ENCODE peak calls at places on chromosomes 1 and 21, in nine cellular contexts. One of them, this sample, is unnamed.

GRCh38 chr1:106876384-106876783 is 180.1 kb upstream of the PRMT6 start:
- DNase-seq in nucleus accumbens: no peak
- DNase-seq in Right ventricle myocardium inferior: no peak
- DNase-seq in NCI-H460: no peak
- DNase-seq in endothelial cell: no peak
- DNase-seq in COLO829: no peak
- DNase-seq in astrocyte of the hippocampus: no peak
- DNase-seq in T-cell: no peak
- DNase-seq in stimulated activated CD8-positive, alpha-beta memory T cell treated with anti-CD3 and anti-CD28 coated beads, Interleukin-12 subunit alpha, Interleukin-12 subunit beta, amount 100 ng/mL, for 1 hour: no peak
- DNase-seq in this sample: no peak

GRCh38 chr1:171286032-171286705 is 27.8 kb upstream of the FMO4 start:
- DNase-seq in T-cell: no peak
- DNase-seq in COLO829: peak; percentile 15
- DNase-seq in Right ventricle myocardium inferior: no peak
- DNase-seq in nucleus accumbens: no peak
- DNase-seq in astrocyte of the hippocampus: peak; percentile 31
- DNase-seq in endothelial cell: no peak
- DNase-seq in NCI-H460: no peak
- DNase-seq in stimulated activated CD8-positive, alpha-beta memory T cell treated with anti-CD3 and anti-CD28 coated beads, Interleukin-12 subunit alpha, Interleukin-12 subunit beta, amount 100 ng/mL, for 1 hour: no peak
- DNase-seq in this sample: no peak

GRCh38 chr1:92299477-92300125 is 742 bp downstream of the RPAP2 start:
- DNase-seq in stimulated activated CD8-positive, alpha-beta memory T cell treated with anti-CD3 and anti-CD28 coated beads, Interleukin-12 subunit alpha, Interleukin-12 subunit beta, amount 100 ng/mL, for 1 hour: no peak
- DNase-seq in nucleus accumbens: no peak
- DNase-seq in COLO829: no peak
- DNase-seq in T-cell: no peak
- DNase-seq in NCI-H460: no peak
- DNase-seq in Right ventricle myocardium inferior: no peak
- DNase-seq in astrocyte of the hippocampus: peak; percentile 13
- DNase-seq in endothelial cell: no peak
- DNase-seq in this sample: no peak

GRCh38 chr1:230068952-230069684 is 2.1 kb downstream of the GALNT2 start:
- DNase-seq in astrocyte of the hippocampus: peak; percentile 54
- DNase-seq in NCI-H460: no peak
- DNase-seq in stimulated activated CD8-positive, alpha-beta memory T cell treated with anti-CD3 and anti-CD28 coated beads, Interleukin-12 subunit alpha, Interleukin-12 subunit beta, amount 100 ng/mL, for 1 hour: no peak
- DNase-seq in nucleus accumbens: peak; percentile 11
- DNase-seq in COLO829: no peak
- DNase-seq in endothelial cell: no peak
- DNase-seq in T-cell: no peak
- DNase-seq in Right ventricle myocardium inferior: no peak
- DNase-seq in this sample: no peak

GRCh38 chr1:25544819-25545218 is 1.4 kb downstream of the LDLRAP1 start:
- DNase-seq in nucleus accumbens: no peak
- DNase-seq in stimulated activated CD8-positive, alpha-beta memory T cell treated with anti-CD3 and anti-CD28 coated beads, Interleukin-12 subunit alpha, Interleukin-12 subunit beta, amount 100 ng/mL, for 1 hour: no peak
- DNase-seq in COLO829: no peak
- DNase-seq in Right ventricle myocardium inferior: no peak
- DNase-seq in T-cell: no peak
- DNase-seq in NCI-H460: no peak
- DNase-seq in astrocyte of the hippocampus: peak; percentile 49
- DNase-seq in endothelial cell: no peak
- DNase-seq in this sample: no peak

GRCh38 chr1:48761411-48761810 is 15.3 kb downstream of the BEND5 start:
- DNase-seq in Right ventricle myocardium inferior: no peak
- DNase-seq in nucleus accumbens: no peak
- DNase-seq in astrocyte of the hippocampus: peak; percentile 67
- DNase-seq in COLO829: no peak
- DNase-seq in endothelial cell: no peak
- DNase-seq in T-cell: no peak
- DNase-seq in stimulated activated CD8-positive, alpha-beta memory T cell treated with anti-CD3 and anti-CD28 coated beads, Interleukin-12 subunit alpha, Interleukin-12 subunit beta, amount 100 ng/mL, for 1 hour: no peak
- DNase-seq in NCI-H460: no peak
- DNase-seq in this sample: no peak

GRCh38 chr21:21688877-21689276 is 690.7 kb downstream of the NCAM2 start:
- DNase-seq in COLO829: peak; percentile 13
- DNase-seq in astrocyte of the hippocampus: peak; percentile 70
- DNase-seq in endothelial cell: peak; percentile 31
- DNase-seq in T-cell: no peak
- DNase-seq in Right ventricle myocardium inferior: no peak
- DNase-seq in nucleus accumbens: no peak
- DNase-seq in NCI-H460: peak; percentile 14
- DNase-seq in stimulated activated CD8-positive, alpha-beta memory T cell treated with anti-CD3 and anti-CD28 coated beads, Interleukin-12 subunit alpha, Interleukin-12 subunit beta, amount 100 ng/mL, for 1 hour: no peak
- DNase-seq in this sample: no peak

GRCh38 chr1:211323156-211324063 is 3.2 kb upstream of the TRAF5 start:
- DNase-seq in nucleus accumbens: no peak
- DNase-seq in endothelial cell: peak; percentile 59
- DNase-seq in NCI-H460: peak; percentile 76
- DNase-seq in COLO829: peak; percentile 84
- DNase-seq in T-cell: peak; percentile 51
- DNase-seq in astrocyte of the hippocampus: peak; percentile 81
- DNase-seq in stimulated activated CD8-positive, alpha-beta memory T cell treated with anti-CD3 and anti-CD28 coated beads, Interleukin-12 subunit alpha, Interleukin-12 subunit beta, amount 100 ng/mL, for 1 hour: peak; percentile 49
- DNase-seq in Right ventricle myocardium inferior: no peak
- DNase-seq in this sample: peak; percentile 70

GRCh38 chr1:26413031-26413430 is 2.4 kb downstream of the LIN28A start:
- DNase-seq in T-cell: no peak
- DNase-seq in endothelial cell: no peak
- DNase-seq in NCI-H460: no peak
- DNase-seq in Right ventricle myocardium inferior: no peak
- DNase-seq in stimulated activated CD8-positive, alpha-beta memory T cell treated with anti-CD3 and anti-CD28 coated beads, Interleukin-12 subunit alpha, Interleukin-12 subunit beta, amount 100 ng/mL, for 1 hour: no peak
- DNase-seq in COLO829: no peak
- DNase-seq in nucleus accumbens: no peak
- DNase-seq in astrocyte of the hippocampus: no peak
- DNase-seq in this sample: no peak

This sample was measured in SK-N-DZ.